ENCODE peak calls at places on chromosomes 5 and 9, in six cellular contexts. O, Q, D, R, A and U are unnamed samples.

GRCh38 chr9:6545017-6545691 is 100.4 kb downstream of the GLDC start:
- DNase-seq in O (no peak), Q (peak; percentile 57), D (no peak), R (no peak), A (no peak), U (no peak)

GRCh38 chr9:14440062-14440461 is 126.1 kb upstream of the NFIB start:
- DNase-seq in O (no peak), Q (no peak), D (no peak), R (no peak), A (no peak), U (no peak)

GRCh38 chr5:981466-981865 is 27.1 kb upstream of the NKD2 start:
- DNase-seq in O (no peak), Q (no peak), D (no peak), R (no peak), A (no peak), U (no peak)

GRCh38 chr9:122095010-122095767 is 2.1 kb upstream of the TTLL11 start:
- DNase-seq in O (no peak), Q (peak; percentile 69), D (peak; percentile 24), R (peak; percentile 18), A (peak; percentile 56), U (no peak)

GRCh38 chr5:72494700-72495124 is 12.5 kb downstream of the ZNF366 start:
- DNase-seq in O (no peak), Q (peak; percentile 55), D (no peak), R (no peak), A (no peak), U (no peak)

GRCh38 chr9:70883056-70883455 is 238.4 kb downstream of the TRPM3 start:
- DNase-seq in O (no peak), Q (peak; percentile 41), D (no peak), R (no peak), A (peak; percentile 14), U (no peak)

GRCh38 chr5:39249560-39250274 is 30.4 kb upstream of the FYB1 start:
- DNase-seq in O (no peak), Q (no peak), D (no peak), R (no peak), A (no peak), U (no peak)

GRCh38 chr9:98962181-98962560 is 18.5 kb downstream of the COL15A1 start:
- DNase-seq in O (no peak), Q (no peak), D (no peak), R (no peak), A (peak; percentile 62), U (no peak)

GRCh38 chr9:93260290-93261066 is 76.5 kb downstream of the WNK2 start:
- DNase-seq in O (no peak), Q (no peak), D (no peak), R (no peak), A (no peak), U (no peak)

GRCh38 chr5:179326176-179326997 is 18.9 kb downstream of the ADAMTS2 start:
- DNase-seq in O (no peak), Q (peak; percentile 21), D (no peak), R (no peak), A (peak; percentile 82), U (no peak)

GRCh38 chr9:99782962-99783718 is 38.5 kb upstream of the NR4A3 start:
- DNase-seq in O (no peak), Q (no peak), D (no peak), R (no peak), A (no peak), U (no peak)

GRCh38 chr9:108444400-108445358 is 411.1 kb downstream of the ACTL7B start:
- DNase-seq in O (no peak), Q (peak; percentile 95), D (no peak), R (no peak), A (peak; percentile 66), U (no peak)

GRCh38 chr5:122310886-122311285 is 1.2 kb upstream of the SNCAIP start:
- DNase-seq in O (no peak), Q (no peak), D (no peak), R (no peak), A (no peak), U (no peak)

GRCh38 chr5:170632266-170632984 is 128.6 kb downstream of the KCNIP1 start:
- DNase-seq in O (peak; percentile 40), Q (no peak), D (no peak), R (no peak), A (no peak), U (no peak)

GRCh38 chr5:5751496-5751895 is 329.0 kb downstream of the ICE1 start:
- DNase-seq in O (no peak), Q (no peak), D (no peak), R (no peak), A (no peak), U (no peak)

GRCh38 chr5:139459451-139459934 is 3.0 kb downstream of the ECSCR start:
- DNase-seq in O (no peak), Q (peak; percentile 30), D (no peak), R (no peak), A (no peak), U (no peak)